ENCODE peak calls at places on chromosome 12, in seven cellular contexts. L, V, Y, E, W, C and N are unnamed samples.

GRCh38 chr12:32091696-32092095 is 15.0 kb upstream of the BICD1 start:
- DNase-seq in V (no peak), L (no peak), C (no peak), Y (no peak), W (no peak), E (no peak), N (peak)

GRCh38 chr12:71092290-71092689 is 65.5 kb downstream of the TSPAN8 start:
- DNase-seq in Y (no peak), C (no peak), V (peak), E (no peak), W (no peak), L (no peak), N (no peak)

GRCh38 chr12:65823481-65824313 is 586 bp upstream of the HMGA2 start:
- DNase-seq in Y (peak), E (peak), L (peak), W (peak), V (peak), C (peak), N (peak)

GRCh38 chr12:50201987-50202521 is 34.9 kb upstream of the CERS5 start:
- DNase-seq in W (no peak), Y (no peak), V (peak), L (no peak), C (peak), E (no peak), N (peak)

GRCh38 chr12:6068226-6068625 is 56.2 kb downstream of the VWF start:
- DNase-seq in V (no peak), E (no peak), Y (no peak), W (no peak), L (no peak), C (no peak), N (no peak)

GRCh38 chr12:105814283-105814682 is 324.5 kb downstream of the NUAK1 start:
- DNase-seq in L (no peak), C (no peak), V (no peak), E (no peak), Y (no peak), W (no peak), N (no peak)

GRCh38 chr12:2739832-2740641 is 54.7 kb upstream of the FKBP4 start:
- DNase-seq in C (peak), L (no peak), E (peak), V (peak), W (no peak), Y (no peak), N (peak)

GRCh38 chr12:99170461-99170860 is 477.1 kb upstream of the GARIN6 start:
- DNase-seq in C (no peak), E (no peak), Y (no peak), V (no peak), L (no peak), W (no peak), N (no peak)

GRCh38 chr12:71804505-71804904 is 35.1 kb upstream of the TBC1D15 start:
- DNase-seq in E (no peak), V (no peak), W (no peak), C (no peak), L (no peak), Y (no peak), N (no peak)

GRCh38 chr12:53530056-53530455 is 22.8 kb upstream of the NPFF start:
- DNase-seq in Y (no peak), E (no peak), L (no peak), W (no peak), V (no peak), C (no peak), N (no peak)

GRCh38 chr12:68636268-68636667 is 25.6 kb downstream of the RAP1B start:
- DNase-seq in E (no peak), Y (no peak), C (peak), W (no peak), L (no peak), V (peak), N (peak)

GRCh38 chr12:111368684-111369495 is at the start of gene PHETA1:
- DNase-seq in C (peak), E (peak), Y (peak), W (peak), V (peak), L (peak), N (peak)

GRCh38 chr12:113297621-113298471 is 37.1 kb downstream of the SLC8B1 start:
- DNase-seq in L (no peak), C (no peak), W (no peak), V (no peak), E (no peak), Y (no peak), N (no peak)

GRCh38 chr12:120938496-120938895 is 34.3 kb upstream of the SPPL3 start:
- DNase-seq in C (no peak), W (no peak), Y (no peak), E (no peak), L (no peak), V (no peak), N (no peak)

GRCh38 chr12:4763549-4763948 is 43.3 kb downstream of the GALNT8 start:
- DNase-seq in E (peak), L (no peak), W (no peak), Y (no peak), V (peak), C (no peak), N (no peak)

GRCh38 chr12:57755454-57756372 is 810 bp downstream of the MARCHF9 start:
- DNase-seq in L (no peak), C (no peak), W (peak), E (no peak), Y (peak), V (no peak), N (no peak)

GRCh38 chr12:69252033-69252432 is 12.7 kb downstream of the CPSF6 start:
- DNase-seq in Y (no peak), V (peak), W (no peak), E (no peak), C (peak), L (no peak), N (peak)

GRCh38 chr12:112577473-112578334 is 159.0 kb downstream of the PTPN11 start:
- DNase-seq in E (no peak), W (peak), V (no peak), C (no peak), Y (no peak), L (no peak), N (no peak)

GRCh38 chr12:108147279-108147678 is 18.2 kb downstream of the WSCD2 start:
- DNase-seq in C (no peak), L (no peak), W (no peak), V (no peak), Y (no peak), E (no peak), N (no peak)

GRCh38 chr12:29155079-29155478 is 6.0 kb downstream of the FAR2 start:
- DNase-seq in C (peak), L (no peak), Y (no peak), E (no peak), V (no peak), W (no peak), N (no peak)

GRCh38 chr12:130675121-130675520 is 41.0 kb downstream of the RIMBP2 start:
- DNase-seq in V (no peak), E (no peak), W (no peak), C (no peak), Y (peak), L (no peak), N (no peak)

GRCh38 chr12:119681139-119681538 is 13.2 kb downstream of the PRKAB1 start:
- DNase-seq in E (no peak), L (no peak), C (no peak), V (no peak), Y (no peak), W (no peak), N (no peak)

GRCh38 chr12:50597200-50598195 is 92.7 kb downstream of the DIP2B start:
- DNase-seq in E (no peak), C (peak), L (no peak), W (peak), Y (no peak), V (peak), N (peak)

GRCh38 chr12:74328623-74329022 is 209.0 kb upstream of the ATXN7L3B start:
- DNase-seq in Y (no peak), C (no peak), V (no peak), W (no peak), L (no peak), E (no peak), N (no peak)

GRCh38 chr12:685388-685787 is 22.1 kb upstream of the NINJ2 start:
- DNase-seq in L (no peak), C (peak), V (no peak), Y (peak), W (peak), E (peak), N (no peak)

GRCh38 chr12:115467531-115467930 is 783.6 kb upstream of the TBX3 start:
- DNase-seq in V (no peak), C (no peak), W (no peak), Y (no peak), L (no peak), E (no peak), N (peak)

GRCh38 chr12:115466076-115466475 is 782.1 kb upstream of the TBX3 start:
- DNase-seq in W (no peak), V (no peak), L (no peak), C (no peak), E (no peak), Y (no peak), N (no peak)

GRCh38 chr12:115461401-115461800 is 777.4 kb upstream of the TBX3 start:
- DNase-seq in Y (no peak), V (no peak), C (no peak), E (no peak), W (no peak), L (no peak), N (no peak)

GRCh38 chr12:115464673-115465060 is 780.7 kb upstream of the TBX3 start:
- DNase-seq in Y (no peak), C (no peak), L (no peak), V (no peak), W (no peak), E (no peak), N (no peak)

GRCh38 chr12:115464008-115464672 is 780.2 kb upstream of the TBX3 start:
- DNase-seq in W (no peak), Y (no peak), L (no peak), V (no peak), E (no peak), C (no peak), N (no peak)
- TF ChIP-seq CTCF in W (no peak), Y (no peak), L (no peak), V (no peak), E (no peak), C (no peak), N (no peak)

DNA sequence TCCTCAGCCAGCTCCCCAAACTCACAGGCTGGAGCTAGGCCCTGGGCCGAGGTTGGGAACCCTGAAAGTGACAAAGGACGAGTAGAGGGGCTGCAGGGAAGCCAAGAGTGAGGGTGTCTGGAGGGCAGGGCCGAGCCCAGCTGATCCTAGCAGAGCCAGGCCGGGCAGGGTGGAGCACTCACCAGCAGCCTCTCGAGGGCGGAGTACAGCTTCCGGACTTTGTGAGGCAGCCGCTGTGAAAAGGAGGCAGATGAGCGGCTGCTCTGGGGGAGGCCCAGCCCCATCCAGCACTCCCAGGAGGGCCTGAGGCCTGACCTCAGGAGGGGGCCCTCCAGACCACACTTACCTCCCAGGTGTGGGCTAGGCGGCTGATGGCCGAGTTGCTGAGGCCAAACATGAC is 14.7 kb upstream of the ENDOU start:
- DNase-seq in C (no peak), E (no peak), Y (peak), W (peak), V (no peak), L (no peak), N (no peak)
- TF ChIP-seq CTCF in C (no peak), E (no peak), Y (no peak), W (peak), V (no peak), L (no peak), N (no peak)

GRCh38 chr12:124610629-124611558 is 43.5 kb upstream of the NCOR2 start:
- DNase-seq in E (no peak), W (no peak), L (no peak), V (no peak), C (no peak), Y (peak), N (no peak)

GRCh38 chr12:124608451-124608870 is 41.0 kb upstream of the NCOR2 start:
- DNase-seq in L (no peak), Y (no peak), C (no peak), V (peak), E (no peak), W (no peak), N (no peak)

GRCh38 chr12:124610021-124610606 is 42.7 kb upstream of the NCOR2 start:
- DNase-seq in Y (peak), W (no peak), E (no peak), C (no peak), V (no peak), L (no peak), N (no peak)

GRCh38 chr12:124607681-124608425 is 40.4 kb upstream of the NCOR2 start:
- DNase-seq in V (peak), Y (peak), E (no peak), L (no peak), W (no peak), C (no peak), N (no peak)

DNA sequence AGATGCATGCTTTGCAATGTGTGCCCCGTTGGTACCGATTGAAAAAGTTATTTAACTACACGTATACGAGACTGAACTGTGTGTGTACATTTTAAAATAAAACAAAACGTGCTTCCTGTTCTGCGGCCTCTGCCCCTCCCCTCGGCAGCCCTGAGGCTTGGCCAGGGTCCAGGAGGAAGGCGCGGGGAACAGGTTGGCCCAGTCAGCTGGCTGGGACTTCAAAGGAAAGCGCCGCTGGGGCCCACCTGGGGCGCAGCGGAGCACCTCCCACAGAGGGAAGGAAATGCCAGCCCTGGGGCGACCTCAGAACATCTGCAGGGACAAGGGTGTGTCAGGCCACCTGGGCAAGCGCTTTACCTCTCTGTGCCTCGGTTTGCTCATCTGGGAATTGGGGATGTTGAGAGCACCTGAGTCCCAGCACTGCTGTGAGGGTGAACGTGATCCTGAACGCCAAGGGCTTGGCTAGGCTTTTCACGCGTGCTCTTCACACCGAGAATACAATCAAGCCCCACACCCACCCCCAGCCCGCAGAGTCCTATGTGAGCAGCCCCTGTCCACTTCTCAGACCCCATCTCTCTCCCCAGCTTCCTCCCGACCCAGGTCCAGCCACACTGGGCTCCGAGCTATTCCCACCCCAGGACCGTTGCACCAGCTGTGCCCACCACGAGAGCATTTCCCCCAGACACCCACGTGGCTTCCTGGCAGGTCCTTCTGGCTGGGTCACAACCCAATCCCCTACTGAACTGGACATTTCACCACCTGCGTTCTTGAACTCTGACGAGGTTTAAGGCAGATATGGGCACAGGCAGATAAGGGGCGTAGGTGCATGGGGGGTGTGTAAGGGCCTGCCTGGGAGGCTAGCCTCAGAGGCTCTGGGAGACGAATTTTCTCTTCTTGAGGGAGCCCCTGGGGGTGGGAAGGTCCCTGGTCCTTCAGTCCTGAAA is 41.9 kb upstream of the NCOR2 start:
- DNase-seq in V (peak), E (no peak), C (peak), W (peak), L (peak), Y (peak), N (no peak)
- TF ChIP-seq CTCF in V (no peak), E (no peak), C (no peak), W (peak), L (no peak), Y (peak), N (no peak)

DNA sequence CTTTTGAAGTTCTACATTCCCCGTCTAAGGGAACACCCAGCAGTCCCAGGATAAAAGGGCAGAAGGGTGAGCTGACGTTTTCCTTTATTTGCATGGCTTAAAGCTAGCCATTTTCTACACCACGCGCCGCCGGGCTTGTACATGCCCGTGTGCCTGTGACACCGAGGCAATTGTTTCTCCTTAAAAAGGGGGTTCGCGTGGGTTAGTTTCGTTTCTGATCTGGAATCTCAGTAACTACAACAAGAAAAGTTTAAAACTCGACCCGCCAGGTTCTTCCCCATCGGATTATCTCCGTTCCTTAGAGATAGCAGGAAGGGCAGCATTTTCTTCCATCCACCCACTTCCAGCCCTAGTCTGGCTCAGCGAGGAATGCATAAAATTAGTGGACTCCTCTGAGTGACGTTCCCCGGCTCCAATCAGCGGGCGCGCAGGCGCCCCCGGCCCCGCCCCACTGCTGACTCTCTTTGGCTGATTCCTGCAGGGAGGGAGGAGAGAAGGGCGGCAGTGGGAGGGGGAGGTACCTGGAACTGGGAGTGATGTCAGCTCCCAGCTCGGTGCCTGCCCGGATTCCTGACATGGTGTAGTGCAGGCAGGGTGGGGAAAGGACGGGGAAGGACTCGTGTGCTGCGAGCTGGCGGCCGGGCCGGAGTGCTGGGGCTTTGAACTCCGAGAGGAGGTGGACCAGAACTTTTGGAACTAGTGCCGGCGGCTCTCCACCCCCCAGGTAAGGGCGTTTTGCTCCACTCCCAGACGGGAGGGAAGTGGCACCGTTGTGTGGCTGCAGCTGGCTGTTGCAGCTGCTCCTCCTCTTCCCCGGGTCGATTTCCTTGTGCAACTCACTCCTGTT is at the start of gene PPFIBP1:
- DNase-seq in C (peak), E (peak), Y (peak), W (peak), V (peak), L (peak), N (peak)
- TF ChIP-seq CTCF in C (peak), E (no peak), Y (peak), W (peak), V (peak), L (peak), N (peak)

GRCh38 chr12:14554281-14555008 is 13.2 kb downstream of the PLBD1 start:
- DNase-seq in W (no peak), Y (peak), C (peak), E (no peak), L (no peak), V (peak), N (no peak)
- TF ChIP-seq CTCF in W (no peak), Y (no peak), C (no peak), E (no peak), L (no peak), V (no peak), N (no peak)

GRCh38 chr12:23555808-23556207 is 393.7 kb downstream of the SOX5 start:
- DNase-seq in V (no peak), W (no peak), Y (no peak), E (no peak), C (no peak), L (no peak), N (no peak)

GRCh38 chr12:23560611-23561010 is 388.9 kb downstream of the SOX5 start:
- DNase-seq in Y (no peak), V (no peak), L (no peak), C (no peak), E (no peak), W (no peak), N (no peak)

GRCh38 chr12:23555180-23555784 is 394.2 kb downstream of the SOX5 start:
- DNase-seq in Y (no peak), E (no peak), W (no peak), V (no peak), L (no peak), C (no peak), N (no peak)

GRCh38 chr12:23559268-23559753 is 390.2 kb downstream of the SOX5 start:
- DNase-seq in Y (no peak), V (no peak), W (no peak), L (no peak), E (no peak), C (no peak), N (no peak)

DNA sequence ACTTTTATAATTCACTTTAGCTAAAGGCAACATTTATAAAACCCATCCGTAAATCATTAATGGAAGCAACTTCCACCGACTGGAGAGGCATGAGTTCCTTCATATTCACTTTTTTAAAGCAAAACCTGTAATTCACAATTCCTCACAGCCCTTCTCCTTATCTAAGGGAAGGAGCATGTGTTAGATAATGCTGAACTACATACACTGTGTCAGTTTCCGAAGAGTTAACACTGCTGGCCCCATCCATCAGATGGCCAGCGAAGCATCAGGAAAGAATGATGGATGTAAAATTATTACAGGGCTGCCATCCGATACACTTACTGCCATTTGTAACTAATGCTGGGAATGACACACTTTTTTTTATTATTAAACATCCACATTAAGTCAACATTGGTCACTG is 392.8 kb downstream of the SOX5 start:
- DNase-seq in E (no peak), C (no peak), W (no peak), Y (no peak), L (no peak), V (no peak), N (no peak)
- TF ChIP-seq CTCF in E (no peak), C (no peak), W (no peak), Y (no peak), L (no peak), V (no peak), N (no peak)

GRCh38 chr12:16165506-16165905 is 112.0 kb downstream of the SLC15A5 start:
- DNase-seq in E (peak), L (no peak), W (no peak), Y (no peak), V (peak), C (peak), N (peak)
- TF ChIP-seq CTCF in E (peak), L (peak), W (peak), Y (no peak), V (peak), C (peak), N (peak)